ENCODE peak calls at places on chromosomes 6 and 20, in four cellular contexts. One of them, this sample, is unnamed.

GRCh38 chr20:2617099-2617714 is 35.2 kb upstream of the NOP56 start:
- DNase-seq in GM23248: no peak
- DNase-seq in mammary epithelial cell: no peak
- DNase-seq in neural progenitor cell: no peak
- DNase-seq in this sample: no peak

GRCh38 chr20:51221791-51222408 is 199.0 kb upstream of the KCNG1 start:
- DNase-seq in mammary epithelial cell: peak
- DNase-seq in GM23248: peak
- DNase-seq in neural progenitor cell: peak
- DNase-seq in this sample: no peak

GRCh38 chr6:152096863-152097496 is 289.5 kb downstream of the ESR1 start:
- DNase-seq in neural progenitor cell: no peak
- DNase-seq in GM23248: peak
- DNase-seq in mammary epithelial cell: peak
- DNase-seq in this sample: no peak

GRCh38 chr20:24402234-24402633 is 67.2 kb upstream of the SYNDIG1 start:
- DNase-seq in mammary epithelial cell: no peak
- DNase-seq in neural progenitor cell: no peak
- DNase-seq in GM23248: no peak
- DNase-seq in this sample: no peak

GRCh38 chr6:52697903-52698302 is 27.0 kb downstream of the TMEM14A start:
- DNase-seq in mammary epithelial cell: peak
- DNase-seq in neural progenitor cell: no peak
- DNase-seq in GM23248: peak
- DNase-seq in this sample: no peak

GRCh38 chr20:23325107-23325506 is 25.5 kb upstream of the NXT1 start:
- DNase-seq in neural progenitor cell: no peak
- DNase-seq in mammary epithelial cell: no peak
- DNase-seq in GM23248: no peak
- DNase-seq in this sample: no peak

GRCh38 chr6:122730775-122731386 is 48.6 kb upstream of the FABP7 start:
- DNase-seq in neural progenitor cell: peak
- DNase-seq in GM23248: peak
- DNase-seq in mammary epithelial cell: peak
- DNase-seq in this sample: peak

GRCh38 chr6:44464527-44465310 is 77.2 kb downstream of the CDC5L start:
- DNase-seq in GM23248: peak
- DNase-seq in mammary epithelial cell: no peak
- DNase-seq in neural progenitor cell: no peak
- DNase-seq in this sample: no peak

GRCh38 chr6:87628881-87629280 is 38.9 kb downstream of the ORC3 start:
- DNase-seq in neural progenitor cell: no peak
- DNase-seq in GM23248: peak
- DNase-seq in mammary epithelial cell: no peak
- DNase-seq in this sample: no peak

GRCh38 chr6:17015144-17015543 is 86.7 kb upstream of the STMND1 start:
- DNase-seq in mammary epithelial cell: peak
- DNase-seq in neural progenitor cell: no peak
- DNase-seq in GM23248: peak
- DNase-seq in this sample: no peak

GRCh38 chr6:116888732-116889360 is 11.8 kb downstream of the RFX6 start:
- DNase-seq in mammary epithelial cell: no peak
- DNase-seq in neural progenitor cell: no peak
- DNase-seq in GM23248: no peak
- DNase-seq in this sample: no peak

GRCh38 chr6:315921-316752 is 23.9 kb downstream of the DUSP22 start:
- DNase-seq in neural progenitor cell: no peak
- DNase-seq in GM23248: no peak
- DNase-seq in mammary epithelial cell: no peak
- DNase-seq in this sample: no peak

GRCh38 chr6:105882071-105882803 is 203.9 kb upstream of the PRDM1 start:
- DNase-seq in mammary epithelial cell: no peak
- DNase-seq in neural progenitor cell: no peak
- DNase-seq in GM23248: peak
- DNase-seq in this sample: no peak

GRCh38 chr20:62811320-62811719 is 5.5 kb upstream of the COL9A3 start:
- DNase-seq in mammary epithelial cell: no peak
- DNase-seq in GM23248: no peak
- DNase-seq in neural progenitor cell: no peak
- DNase-seq in this sample: no peak

GRCh38 chr6:97067045-97067444 is 142.5 kb downstream of the KLHL32 start:
- DNase-seq in neural progenitor cell: peak
- DNase-seq in GM23248: no peak
- DNase-seq in mammary epithelial cell: no peak
- DNase-seq in this sample: no peak

GRCh38 chr6:39899540-39900295 is 34.5 kb downstream of the MOCS1 start:
- DNase-seq in GM23248: peak
- DNase-seq in mammary epithelial cell: no peak
- DNase-seq in neural progenitor cell: no peak
- DNase-seq in this sample: no peak

GRCh38 chr6:169168302-169168630 is 85.4 kb downstream of the THBS2 start:
- DNase-seq in neural progenitor cell: no peak
- DNase-seq in mammary epithelial cell: no peak
- DNase-seq in GM23248: no peak
- DNase-seq in this sample: no peak

GRCh38 chr20:36569847-36570429 is 3.5 kb upstream of the TGIF2 start:
- DNase-seq in mammary epithelial cell: peak
- DNase-seq in GM23248: peak
- DNase-seq in neural progenitor cell: no peak
- DNase-seq in this sample: no peak

GRCh38 chr20:1654994-1655393 is 2.6 kb downstream of the SIRPG start:
- DNase-seq in mammary epithelial cell: no peak
- DNase-seq in neural progenitor cell: no peak
- DNase-seq in GM23248: no peak
- DNase-seq in this sample: no peak

GRCh38 chr6:126873351-126873750 is 245.1 kb upstream of the RSPO3 start:
- DNase-seq in neural progenitor cell: no peak
- DNase-seq in GM23248: peak
- DNase-seq in mammary epithelial cell: no peak
- DNase-seq in this sample: no peak

GRCh38 chr6:37777272-37777736 is 42.2 kb upstream of the ZFAND3 start:
- DNase-seq in mammary epithelial cell: no peak
- DNase-seq in neural progenitor cell: no peak
- DNase-seq in GM23248: no peak
- DNase-seq in this sample: no peak

GRCh38 chr6:42963855-42964605 is 3.5 kb downstream of the GNMT start:
- DNase-seq in GM23248: peak
- DNase-seq in neural progenitor cell: peak
- DNase-seq in mammary epithelial cell: peak
- DNase-seq in this sample: peak

GRCh38 chr20:18504479-18505060 is 3.2 kb upstream of the SEC23B start:
- DNase-seq in GM23248: peak
- DNase-seq in neural progenitor cell: no peak
- DNase-seq in mammary epithelial cell: no peak
- DNase-seq in this sample: no peak

GRCh38 chr6:123810948-123811347 is 7.3 kb downstream of the NKAIN2 start:
- DNase-seq in neural progenitor cell: no peak
- DNase-seq in mammary epithelial cell: no peak
- DNase-seq in GM23248: no peak
- DNase-seq in this sample: no peak

GRCh38 chr6:92586236-92586977 is 833.0 kb downstream of the EPHA7 start:
- DNase-seq in mammary epithelial cell: no peak
- DNase-seq in neural progenitor cell: peak
- DNase-seq in GM23248: no peak
- DNase-seq in this sample: no peak

GRCh38 chr6:21987501-21987957 is 309.3 kb downstream of the PRL start:
- DNase-seq in GM23248: peak
- DNase-seq in mammary epithelial cell: peak
- DNase-seq in neural progenitor cell: peak
- DNase-seq in this sample: no peak

GRCh38 chr6:128964233-128964755 is 81.4 kb downstream of the LAMA2 start:
- DNase-seq in mammary epithelial cell: no peak
- DNase-seq in GM23248: peak
- DNase-seq in neural progenitor cell: no peak
- DNase-seq in this sample: no peak

GRCh38 chr20:9087531-9088217 is 18.8 kb downstream of the PLCB4 start:
- DNase-seq in mammary epithelial cell: no peak
- DNase-seq in neural progenitor cell: no peak
- DNase-seq in GM23248: no peak
- DNase-seq in this sample: no peak

GRCh38 chr6:4727671-4728435 is 48.4 kb upstream of the CDYL start:
- DNase-seq in mammary epithelial cell: no peak
- DNase-seq in GM23248: peak
- DNase-seq in neural progenitor cell: no peak
- DNase-seq in this sample: no peak

GRCh38 chr20:35738410-35739179 is 3.5 kb downstream of the RBM39 start:
- DNase-seq in neural progenitor cell: no peak
- DNase-seq in mammary epithelial cell: no peak
- DNase-seq in GM23248: no peak
- DNase-seq in this sample: no peak

GRCh38 chr6:36444470-36444869 is 1.7 kb downstream of the KCTD20 start:
- DNase-seq in mammary epithelial cell: peak
- DNase-seq in GM23248: peak
- DNase-seq in neural progenitor cell: no peak
- DNase-seq in this sample: no peak

GRCh38 chr6:36297511-36297910 is 27.7 kb downstream of the PNPLA1 start:
- DNase-seq in mammary epithelial cell: no peak
- DNase-seq in GM23248: no peak
- DNase-seq in neural progenitor cell: no peak
- DNase-seq in this sample: no peak

GRCh38 chr20:39983183-39983582 is 705.9 kb downstream of the MAFB start:
- DNase-seq in GM23248: no peak
- DNase-seq in mammary epithelial cell: peak
- DNase-seq in neural progenitor cell: no peak
- DNase-seq in this sample: no peak

GRCh38 chr6:1614767-1615650 is 5.3 kb downstream of the FOXC1 start:
- DNase-seq in GM23248: no peak
- DNase-seq in mammary epithelial cell: no peak
- DNase-seq in neural progenitor cell: peak
- DNase-seq in this sample: no peak
- H3K4me3 ChIP-seq in GM23248: peak
- H3K4me3 ChIP-seq in mammary epithelial cell: peak
- H3K4me3 ChIP-seq in neural progenitor cell: peak
- H3K4me3 ChIP-seq in this sample: no peak

GRCh38 chr6:125868996-125869395 is 78.2 kb downstream of the NCOA7 start:
- DNase-seq in GM23248: peak
- DNase-seq in neural progenitor cell: no peak
- DNase-seq in mammary epithelial cell: no peak
- DNase-seq in this sample: no peak
- H3K9ac ChIP-seq in GM23248: no peak
- H3K9ac ChIP-seq in neural progenitor cell: no peak
- H3K9ac ChIP-seq in mammary epithelial cell: no peak
- H3K9ac ChIP-seq in this sample: no peak

GRCh38 chr6:85450578-85450884 is 648 bp downstream of the NT5E start:
- DNase-seq in mammary epithelial cell: no peak
- DNase-seq in neural progenitor cell: no peak
- DNase-seq in GM23248: no peak
- DNase-seq in this sample: no peak
- H3K4me3 ChIP-seq in mammary epithelial cell: peak
- H3K4me3 ChIP-seq in neural progenitor cell: peak
- H3K4me3 ChIP-seq in GM23248: peak
- H3K4me3 ChIP-seq in this sample: no peak

DNA sequence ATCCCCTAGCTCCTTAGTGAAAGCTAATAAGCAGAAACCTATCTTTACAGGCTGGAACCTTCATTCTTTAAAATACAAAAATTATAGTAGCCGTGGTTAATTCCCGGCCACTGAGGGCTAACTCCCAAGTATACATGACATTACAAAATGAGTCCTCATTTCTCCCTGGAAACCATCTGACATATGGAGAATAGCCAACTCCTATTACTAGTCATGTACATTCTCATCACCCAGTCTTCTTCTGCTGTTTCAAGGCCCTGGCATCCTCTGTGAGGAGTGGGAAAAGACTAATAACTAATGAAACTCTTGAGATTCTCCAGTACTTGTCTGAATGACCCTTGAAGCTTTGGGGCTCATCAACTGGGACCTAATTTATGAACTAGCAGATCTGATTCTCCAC is 30.2 kb downstream of the CSNK2A1 start:
- DNase-seq in neural progenitor cell: no peak
- DNase-seq in mammary epithelial cell: no peak
- DNase-seq in GM23248: peak
- DNase-seq in this sample: no peak
- H3K9ac ChIP-seq in neural progenitor cell: no peak
- H3K9ac ChIP-seq in mammary epithelial cell: no peak
- H3K9ac ChIP-seq in GM23248: no peak
- H3K9ac ChIP-seq in this sample: no peak

GRCh38 chr6:162249907-162250642 is 477.5 kb downstream of the PRKN start:
- DNase-seq in neural progenitor cell: no peak
- DNase-seq in GM23248: no peak
- DNase-seq in mammary epithelial cell: no peak
- DNase-seq in this sample: no peak
- H3K4me3 ChIP-seq in neural progenitor cell: no peak
- H3K4me3 ChIP-seq in GM23248: no peak
- H3K4me3 ChIP-seq in mammary epithelial cell: no peak
- H3K4me3 ChIP-seq in this sample: no peak

GRCh38 chr20:32822189-32822588 is 2.4 kb downstream of the MAPRE1 start:
- DNase-seq in neural progenitor cell: no peak
- DNase-seq in mammary epithelial cell: no peak
- DNase-seq in GM23248: peak
- DNase-seq in this sample: no peak
- H3K9ac ChIP-seq in neural progenitor cell: no peak
- H3K9ac ChIP-seq in mammary epithelial cell: no peak
- H3K9ac ChIP-seq in GM23248: peak
- H3K9ac ChIP-seq in this sample: no peak

DNA sequence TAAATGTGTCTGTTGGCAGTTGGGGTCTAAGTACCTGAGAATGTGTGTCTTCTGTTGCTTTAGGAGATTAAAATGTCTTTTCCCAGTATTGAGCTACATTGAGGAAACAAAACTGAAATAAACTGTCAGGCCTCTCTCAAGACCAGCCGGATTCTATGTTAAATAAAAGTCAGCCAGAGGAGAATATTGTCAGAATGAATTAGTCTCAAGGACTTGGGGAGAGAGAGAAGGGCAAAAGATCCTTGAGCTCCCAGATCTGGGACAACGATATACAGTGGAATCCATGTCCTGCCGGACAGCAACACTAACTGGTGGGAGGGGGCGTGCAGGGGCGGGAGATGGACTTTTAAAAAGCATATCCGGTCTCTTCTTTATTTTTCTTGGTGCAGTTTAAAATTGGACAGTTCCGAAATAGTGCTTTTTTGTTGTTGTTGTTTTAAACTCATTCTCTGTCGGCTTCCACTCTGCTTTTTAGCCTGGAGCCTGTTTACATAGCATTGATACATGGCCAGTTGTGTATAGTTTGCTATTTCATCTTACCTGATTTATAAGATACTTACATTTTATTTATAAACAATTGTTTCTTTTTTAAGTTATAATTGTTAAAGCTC is 3.3 kb upstream of the TBX18 start:
- DNase-seq in neural progenitor cell: no peak
- DNase-seq in GM23248: no peak
- DNase-seq in mammary epithelial cell: no peak
- DNase-seq in this sample: no peak
- H3K4me3 ChIP-seq in neural progenitor cell: no peak
- H3K4me3 ChIP-seq in GM23248: peak
- H3K4me3 ChIP-seq in mammary epithelial cell: no peak
- H3K4me3 ChIP-seq in this sample: no peak

This sample was measured in Karpas-422.